ENCODE peak calls at places on chromosomes 5 and 9, in eight cellular contexts. U is mesendoderm, V is AG04450, T is lower lobe of right lung, K is adipocyte, M is right atrium auricular region, N is dorsolateral prefrontal cortex, S is sigmoid colon. I is an unnamed sample.

GRCh38 chr9:88706193-88707112 is 171.5 kb downstream of the NXNL2 start:
- DNase-seq in V (no peak), K (no peak), S (no peak), M (no peak), N (no peak), U (no peak), T (peak), I (no peak)

GRCh38 chr5:97641081-97641480 is 458.0 kb upstream of the RIOK2 start:
- DNase-seq in T (no peak), S (no peak), M (no peak), K (no peak), U (no peak), V (no peak), N (no peak), I (no peak)

GRCh38 chr9:124285903-124286291 is 28.1 kb downstream of the NEK6 start:
- DNase-seq in N (no peak), K (peak), V (peak), M (peak), S (peak), U (no peak), T (peak), I (peak)

GRCh38 chr9:36862206-36863145 is 171.6 kb downstream of the PAX5 start:
- DNase-seq in K (peak), V (no peak), M (no peak), N (peak), S (no peak), T (peak), U (peak), I (peak)

GRCh38 chr5:102959055-102959454 is 160.9 kb downstream of the GIN1 start:
- DNase-seq in S (no peak), T (no peak), M (no peak), V (peak), K (peak), N (no peak), U (no peak), I (peak)

GRCh38 chr5:148381906-148382305 is 1.9 kb upstream of the FBXO38 start:
- DNase-seq in V (no peak), N (no peak), M (no peak), S (no peak), K (no peak), T (no peak), U (peak), I (no peak)

GRCh38 chr9:83027153-83027867 is 35.6 kb downstream of the RASEF start:
- DNase-seq in M (no peak), V (no peak), T (no peak), K (peak), U (no peak), S (no peak), N (no peak), I (no peak)

GRCh38 chr9:99606955-99607354 is 214.7 kb upstream of the NR4A3 start:
- DNase-seq in N (no peak), M (no peak), U (no peak), V (no peak), K (no peak), S (no peak), T (no peak), I (no peak)

GRCh38 chr5:133526368-133526767 is 86.0 kb downstream of the FSTL4 start:
- DNase-seq in S (no peak), T (no peak), N (no peak), U (peak), V (no peak), K (no peak), M (no peak), I (no peak)

GRCh38 chr9:12875216-12875615 is 100.4 kb downstream of the LURAP1L start:
- DNase-seq in N (no peak), K (no peak), U (no peak), S (no peak), M (no peak), T (no peak), V (no peak), I (no peak)

GRCh38 chr9:95726756-95727155 is 148.7 kb upstream of the ERCC6L2 start:
- DNase-seq in K (peak), N (no peak), U (peak), V (peak), M (no peak), T (no peak), S (no peak), I (no peak)

GRCh38 chr5:158154226-158155005 is 295.5 kb upstream of the CLINT1 start:
- DNase-seq in N (no peak), V (no peak), T (no peak), K (peak), M (peak), S (peak), U (no peak), I (peak)

GRCh38 chr5:765948-766631 is 18.4 kb downstream of the ZDHHC11B start:
- DNase-seq in N (no peak), K (no peak), T (no peak), S (no peak), V (no peak), U (no peak), M (no peak), I (no peak)

GRCh38 chr5:74288448-74289109 is 351.9 kb downstream of the ENC1 start:
- DNase-seq in M (no peak), U (no peak), V (no peak), T (no peak), S (peak), K (peak), N (no peak), I (no peak)

GRCh38 chr9:78031271-78031825 is at the start of gene GNAQ:
- DNase-seq in K (peak), U (no peak), S (peak), V (no peak), N (no peak), T (peak), M (no peak), I (peak)

GRCh38 chr5:132876020-132876759 is 2.7 kb downstream of the LEAP2 start:
- DNase-seq in T (no peak), U (no peak), K (peak), N (no peak), V (no peak), M (no peak), S (no peak), I (no peak)

GRCh38 chr9:22244141-22245011 is 202.2 kb upstream of the DMRTA1 start:
- DNase-seq in V (no peak), N (no peak), T (no peak), S (no peak), K (peak), U (peak), M (no peak), I (no peak)

GRCh38 chr9:92438900-92439526 is 14.7 kb upstream of the OMD start:
- DNase-seq in U (no peak), V (no peak), K (peak), N (no peak), M (no peak), T (no peak), S (no peak), I (no peak)

GRCh38 chr9:135905380-135906282 is 1.7 kb downstream of the CAMSAP1 start:
- DNase-seq in S (peak), M (no peak), V (no peak), N (peak), K (peak), T (peak), U (no peak), I (no peak)

GRCh38 chr9:79264511-79265448 is 307.0 kb upstream of the TLE4 start:
- DNase-seq in V (no peak), T (no peak), U (no peak), S (no peak), M (no peak), N (no peak), K (no peak), I (no peak)

GRCh38 chr5:87151547-87151946 is 116.1 kb upstream of the RASA1 start:
- DNase-seq in M (no peak), S (no peak), U (no peak), K (peak), N (no peak), T (no peak), V (peak), I (no peak)

GRCh38 chr9:107226431-107226830 is 56.6 kb upstream of the RAD23B start:
- DNase-seq in U (peak), N (no peak), K (peak), V (no peak), T (no peak), S (no peak), M (no peak), I (no peak)

GRCh38 chr9:83701769-83702168 is 6.0 kb downstream of the UBQLN1 start:
- DNase-seq in S (no peak), N (no peak), T (no peak), K (peak), U (no peak), V (no peak), M (no peak), I (no peak)

GRCh38 chr9:35526087-35526801 is 36.3 kb downstream of the RUSC2 start:
- DNase-seq in M (no peak), K (peak), S (no peak), N (no peak), T (no peak), V (no peak), U (no peak), I (no peak)

GRCh38 chr9:133130721-133131244 is 9.7 kb upstream of the RALGDS start:
- DNase-seq in N (no peak), T (no peak), K (no peak), U (no peak), S (no peak), M (no peak), V (no peak), I (no peak)

GRCh38 chr9:682633-683508 is 158.6 kb upstream of the DMRT1 start:
- DNase-seq in S (no peak), K (peak), M (no peak), N (no peak), U (no peak), T (no peak), V (no peak), I (no peak)

GRCh38 chr5:54702470-54702869 is 184.9 kb downstream of the SNX18 start:
- DNase-seq in V (no peak), N (no peak), M (no peak), K (no peak), T (no peak), S (no peak), U (no peak), I (no peak)

GRCh38 chr9:122192261-122192875 is 32.7 kb downstream of the MORN5 start:
- DNase-seq in U (peak), V (no peak), T (no peak), S (no peak), N (no peak), M (no peak), K (no peak), I (no peak)

GRCh38 chr5:123262275-123262823 is 160.9 kb downstream of the CEP120 start:
- DNase-seq in V (no peak), S (no peak), N (no peak), M (no peak), U (no peak), K (peak), T (no peak), I (no peak)

GRCh38 chr9:111178361-111179043 is 140.2 kb upstream of the LPAR1 start:
- DNase-seq in T (no peak), M (no peak), N (no peak), S (no peak), K (peak), V (peak), U (no peak), I (no peak)

GRCh38 chr9:745761-746414 is 95.6 kb upstream of the DMRT1 start:
- DNase-seq in K (no peak), T (no peak), M (no peak), N (peak), V (no peak), S (peak), U (no peak), I (no peak)

GRCh38 chr5:163760498-163760897 is 255.1 kb downstream of the MAT2B start:
- DNase-seq in U (no peak), M (no peak), V (peak), K (peak), N (no peak), T (no peak), S (no peak), I (no peak)

GRCh38 chr5:132259061-132259851 is 1.8 kb downstream of the PDLIM4 start:
- DNase-seq in M (peak), K (peak), U (no peak), V (peak), T (no peak), N (peak), S (peak), I (no peak)

GRCh38 chr9:135344523-135344901 is 135.1 kb upstream of the PPP1R26 start:
- DNase-seq in T (no peak), N (no peak), K (no peak), M (no peak), U (no peak), S (no peak), V (no peak), I (no peak)

GRCh38 chr5:129078247-129078646 is 16.3 kb upstream of the ISOC1 start:
- DNase-seq in M (no peak), U (no peak), K (no peak), T (no peak), S (no peak), N (no peak), V (no peak), I (no peak)

GRCh38 chr5:135444360-135444759 is 2.8 kb downstream of the DCANP1 start:
- DNase-seq in T (no peak), V (no peak), S (peak), N (no peak), U (no peak), K (no peak), M (peak), I (no peak)

DNA sequence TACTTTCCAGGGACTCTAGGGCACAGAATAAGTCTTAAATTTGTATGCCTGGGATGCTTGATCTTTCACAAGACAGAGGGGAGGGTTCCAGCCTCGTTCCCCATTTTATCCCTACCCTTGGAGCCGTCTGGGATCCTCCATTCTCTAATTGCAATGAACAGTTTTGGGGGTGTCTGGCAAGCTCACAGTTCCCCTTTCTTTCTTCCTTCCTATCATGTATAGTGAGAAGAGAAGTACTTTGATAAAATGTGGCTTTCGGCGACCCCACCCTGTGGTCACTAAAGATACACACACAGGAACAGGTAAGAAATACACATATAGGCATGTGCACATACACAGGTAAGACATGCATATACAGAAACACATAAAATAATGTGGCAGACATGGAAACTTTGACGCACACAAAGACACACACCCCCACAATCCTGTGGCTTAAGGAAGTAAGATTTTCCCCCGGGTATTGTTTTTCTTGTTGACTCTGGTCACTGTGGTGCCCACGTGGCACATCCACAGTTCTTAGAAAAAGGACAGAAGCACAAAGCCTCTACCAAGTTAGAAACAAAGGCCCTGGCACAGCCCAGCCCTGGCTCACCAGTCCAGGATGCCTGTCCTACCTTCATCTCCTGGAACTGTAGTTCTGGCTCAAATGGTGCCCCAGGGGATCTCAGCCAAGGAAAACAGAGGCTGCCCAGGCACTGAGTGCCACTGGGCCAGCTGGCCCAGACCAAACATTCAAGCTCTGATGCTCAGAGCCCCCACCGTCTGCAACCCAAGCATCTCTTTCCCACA is 6.3 kb upstream of the SMU1 start:
- DNase-seq in S (no peak), U (no peak), V (no peak), T (peak), M (no peak), N (no peak), K (no peak), I (no peak)
- H3K4me3 ChIP-seq in S (no peak), U (no peak), V (no peak), T (no peak), M (no peak), N (no peak), K (no peak), I (no peak)

GRCh38 chr5:62143268-62144229 is 162.5 kb upstream of the KIF2A start:
- DNase-seq in S (no peak), V (no peak), M (no peak), N (no peak), T (no peak), K (peak), U (peak), I (no peak)
- H3K4me3 ChIP-seq in S (no peak), V (no peak), M (no peak), N (peak), T (no peak), K (peak), U (no peak), I (no peak)

DNA sequence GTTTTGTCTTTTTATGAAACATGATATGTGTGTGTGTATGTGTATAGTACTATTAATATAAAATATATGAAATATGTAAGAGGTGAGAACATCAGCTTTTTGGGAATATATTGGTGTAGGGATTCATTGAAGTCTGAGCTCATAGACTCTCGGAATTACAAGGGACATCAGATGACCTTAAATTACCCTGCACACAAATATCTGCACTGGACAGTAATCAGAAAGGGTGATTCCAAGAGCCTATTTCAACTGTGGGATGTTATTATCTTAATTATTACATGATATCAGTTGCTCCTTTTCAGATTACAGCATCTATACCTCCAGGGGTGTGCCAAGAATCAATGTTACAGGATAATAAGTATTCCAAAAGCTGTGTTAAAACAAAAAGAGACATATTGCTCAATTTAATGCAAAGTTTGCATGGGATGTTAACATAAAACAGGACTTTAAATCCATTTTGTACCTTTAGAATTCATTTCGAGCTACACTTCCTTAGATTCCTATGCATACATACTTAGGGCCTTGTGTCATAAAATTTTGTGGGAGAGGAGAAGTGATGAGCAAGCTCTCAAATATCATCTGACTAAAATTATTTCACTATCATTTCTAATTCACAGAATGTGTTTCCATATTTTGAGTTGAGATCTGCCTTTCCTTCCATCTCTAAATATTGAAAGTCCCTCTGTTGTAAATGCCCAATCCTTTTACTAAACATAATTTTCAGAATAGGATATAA is 365.2 kb downstream of the BRINP1 start:
- DNase-seq in V (no peak), U (no peak), T (no peak), K (no peak), N (no peak), M (no peak), S (no peak), I (no peak)
- H3K4me3 ChIP-seq in V (no peak), U (no peak), T (no peak), K (peak), N (no peak), M (no peak), S (no peak), I (no peak)

GRCh38 chr5:176552332-176552731 is 3.2 kb downstream of the CDHR2 start:
- DNase-seq in K (no peak), T (no peak), U (no peak), S (no peak), M (no peak), V (no peak), N (no peak), I (no peak)
- H3K4me3 ChIP-seq in K (no peak), T (no peak), U (no peak), S (no peak), M (no peak), V (no peak), N (no peak), I (no peak)

DNA sequence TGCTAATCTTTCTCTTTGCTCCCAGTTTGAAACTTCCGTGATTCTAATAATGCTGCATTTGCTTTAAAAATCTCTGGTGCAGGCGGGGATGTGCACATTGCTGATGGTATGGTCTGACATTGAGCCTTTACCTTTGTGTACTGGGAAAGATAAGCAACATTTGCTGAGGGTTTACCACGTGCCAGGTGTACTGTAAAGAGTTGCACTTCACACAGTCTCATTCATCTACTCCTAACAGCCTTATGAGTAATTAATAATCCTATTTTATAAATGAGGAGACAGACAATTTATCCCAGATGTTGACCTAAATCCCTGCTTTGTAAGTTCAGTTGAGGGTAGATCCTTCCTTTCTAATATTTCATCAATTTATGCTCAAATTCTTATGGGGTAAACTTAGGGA is 726 bp upstream of the ADGRV1 start:
- DNase-seq in V (no peak), K (no peak), U (no peak), T (no peak), N (no peak), S (no peak), M (no peak), I (no peak)
- H3K4me3 ChIP-seq in V (no peak), K (peak), U (peak), T (peak), N (peak), S (no peak), M (no peak), I (peak)